ENCODE peak calls at places on chromosomes 4 and X, in ten cellular contexts. Z is tibial artery, T is IMR-90, I is GM13976, C is cardiac muscle cell, B is esophagus muscularis mucosa, N is fibroblast of pulmonary artery, D is NB4, M is breast epithelium, G is type B pancreatic cell. Y is an unnamed sample.

GRCh38 chr4:96352051-96352517 is 512.2 kb downstream of the PDHA2 start:
- DNase-seq in T (no peak), M (no peak), I (no peak), C (peak), B (no peak), N (peak), D (peak), G (no peak), Z (no peak), Y (no peak)

GRCh38 chrX:38811515-38812239 is 10.4 kb downstream of the MID1IP1 start:
- DNase-seq in Z (no peak), D (no peak), N (peak), G (no peak), C (no peak), M (no peak), B (no peak), I (no peak), T (no peak), Y (no peak)

GRCh38 chr4:53682196-53682595 is 90.9 kb upstream of the LNX1 start:
- DNase-seq in G (no peak), D (no peak), N (peak), Z (no peak), I (no peak), T (peak), M (no peak), C (no peak), B (no peak), Y (no peak)

GRCh38 chrX:119028733-119029110 is 44.1 kb upstream of the CT47C1 start:
- DNase-seq in C (no peak), G (no peak), N (peak), M (no peak), Z (no peak), B (no peak), I (no peak), T (no peak), D (no peak), Y (no peak)

GRCh38 chr4:41216294-41217019 is 2.1 kb upstream of the APBB2 start:
- DNase-seq in N (peak), M (peak), T (peak), C (peak), G (peak), D (peak), B (peak), Z (peak), I (peak), Y (peak)

GRCh38 chr4:59869559-59869958 is 1330.6 kb upstream of the ADGRL3 start:
- DNase-seq in B (no peak), N (no peak), D (no peak), M (no peak), G (no peak), Z (no peak), T (no peak), C (no peak), I (no peak), Y (no peak)

GRCh38 chr4:99817310-99817885 is 771 bp downstream of the DAPP1 start:
- DNase-seq in Z (no peak), N (no peak), T (no peak), D (peak), C (no peak), B (no peak), M (no peak), I (no peak), G (no peak), Y (no peak)

GRCh38 chr4:15231265-15232091 is 196.4 kb upstream of the C1QTNF7 start:
- DNase-seq in M (peak), N (peak), I (peak), T (peak), C (peak), D (peak), B (no peak), Z (peak), G (peak), Y (peak)

GRCh38 chrX:42678133-42678532 is 99.8 kb downstream of the PPP1R2C start:
- DNase-seq in N (peak), B (no peak), Z (no peak), C (no peak), M (no peak), D (no peak), I (no peak), G (no peak), T (no peak), Y (no peak)

GRCh38 chr4:87930629-87931028 is 44.9 kb upstream of the SPP1 start:
- DNase-seq in C (no peak), T (no peak), I (no peak), G (no peak), D (no peak), B (no peak), M (no peak), N (no peak), Z (no peak), Y (no peak)

GRCh38 chr4:169933531-169933930 is 92.7 kb downstream of the MFAP3L start:
- DNase-seq in B (no peak), T (no peak), M (no peak), N (no peak), C (no peak), Z (no peak), G (no peak), D (no peak), I (no peak), Y (no peak)

GRCh38 chr4:8451440-8452182 is 11.0 kb downstream of the TRMT44 start:
- DNase-seq in D (no peak), G (no peak), Z (no peak), M (peak), T (no peak), B (no peak), I (no peak), C (no peak), N (peak), Y (no peak)

GRCh38 chr4:55312491-55313101 is 33.4 kb upstream of the SRD5A3 start:
- DNase-seq in N (peak), I (no peak), Z (peak), C (peak), T (peak), M (no peak), G (no peak), B (no peak), D (peak), Y (no peak)

GRCh38 chrX:14361430-14361829 is 167.9 kb upstream of the GLRA2 start:
- DNase-seq in G (no peak), C (no peak), Z (no peak), D (no peak), M (no peak), T (no peak), B (no peak), N (no peak), I (no peak), Y (no peak)

GRCh38 chr4:123443401-123444297 is 47.1 kb downstream of the SPRY1 start:
- DNase-seq in B (no peak), I (peak), N (no peak), T (peak), G (no peak), C (no peak), D (peak), Z (no peak), M (no peak), Y (no peak)

GRCh38 chrX:148929686-148930085 is 429.3 kb downstream of the AFF2 start:
- DNase-seq in N (peak), Z (no peak), T (peak), G (no peak), C (no peak), B (no peak), D (no peak), I (no peak), M (no peak), Y (no peak)

GRCh38 chr4:156969136-156969535 is 2.5 kb downstream of the PDGFC start:
- DNase-seq in C (no peak), T (no peak), D (no peak), I (no peak), M (no peak), N (no peak), Z (no peak), G (no peak), B (no peak), Y (no peak)

GRCh38 chr4:40722576-40723161 is 27.1 kb upstream of the NSUN7 start:
- DNase-seq in T (no peak), B (no peak), C (no peak), Z (no peak), D (no peak), G (no peak), I (peak), M (no peak), N (peak), Y (no peak)

GRCh38 chrX:69150294-69150960 is 14.8 kb downstream of the PJA1 start:
- DNase-seq in M (no peak), G (no peak), B (peak), Z (no peak), C (no peak), I (no peak), N (no peak), D (no peak), T (no peak), Y (peak)

GRCh38 chr4:39320381-39321115 is 45.6 kb downstream of the RFC1 start:
- DNase-seq in M (no peak), D (no peak), C (no peak), G (no peak), I (no peak), N (peak), T (peak), B (no peak), Z (no peak), Y (no peak)

GRCh38 chrX:23332101-23332887 is 2.4 kb upstream of the PTCHD1 start:
- DNase-seq in T (no peak), M (no peak), D (no peak), I (peak), B (no peak), N (no peak), G (no peak), C (peak), Z (no peak), Y (no peak)

GRCh38 chrX:27767387-27767786 is 40.4 kb upstream of the MAGEB10 start:
- DNase-seq in N (peak), C (no peak), D (no peak), Z (no peak), G (no peak), T (peak), B (no peak), I (no peak), M (no peak), Y (no peak)

GRCh38 chr4:152909901-152910300 is 26.2 kb upstream of the FHDC1 start:
- DNase-seq in N (no peak), M (no peak), T (no peak), D (no peak), G (no peak), I (no peak), C (no peak), B (no peak), Z (no peak), Y (no peak)

DNA sequence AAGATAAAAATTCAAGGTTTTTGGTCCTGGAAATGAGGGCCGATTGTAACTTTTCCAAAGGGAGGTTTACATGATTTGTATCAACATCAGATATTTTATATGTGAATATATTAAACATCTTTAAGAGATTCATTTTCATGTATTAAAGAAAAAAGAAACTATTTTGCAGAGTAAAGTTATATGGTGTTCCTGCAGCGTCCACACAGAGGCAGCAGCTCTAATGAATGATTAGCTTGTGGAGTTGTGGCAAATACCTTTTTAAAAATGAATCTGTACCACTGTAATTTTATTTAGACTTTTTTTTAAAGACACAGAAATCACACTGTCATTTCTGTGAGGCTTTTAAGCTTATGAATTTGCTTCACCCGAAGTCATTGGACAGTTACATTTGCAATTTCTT is 25.6 kb upstream of the FHDC1 start:
- DNase-seq in I (no peak), T (no peak), N (no peak), B (no peak), M (no peak), D (no peak), C (no peak), Z (no peak), G (no peak), Y (no peak)
- TF ChIP-seq CTCF in I (no peak), T (no peak), N (no peak), B (no peak), M (no peak), D (no peak), C (no peak), Z (no peak), G (peak), Y (no peak)

GRCh38 chr4:89640620-89641366 is 196.2 kb downstream of the SNCA start:
- DNase-seq in B (no peak), T (peak), D (peak), N (peak), I (no peak), M (no peak), C (peak), G (peak), Z (no peak), Y (no peak)
- TF ChIP-seq CTCF in B (peak), T (peak), D (peak), N (peak), I (peak), M (no peak), C (peak), G (peak), Z (no peak), Y (peak)

GRCh38 chrX:99795495-99795894 is 614.6 kb downstream of the PCDH19 start:
- DNase-seq in B (no peak), Z (no peak), D (peak), T (no peak), G (no peak), C (no peak), M (no peak), N (no peak), I (no peak), Y (no peak)
- TF ChIP-seq CTCF in B (no peak), Z (no peak), D (peak), T (no peak), G (peak), C (no peak), M (no peak), N (no peak), I (no peak), Y (no peak)

GRCh38 chr4:76504613-76505465 is 69.8 kb downstream of the SHROOM3 start:
- DNase-seq in B (no peak), Z (no peak), I (peak), D (peak), T (peak), G (no peak), N (peak), M (no peak), C (peak), Y (no peak)
- TF ChIP-seq CTCF in B (peak), Z (peak), I (peak), D (peak), T (peak), G (peak), N (peak), M (peak), C (peak), Y (peak)

GRCh38 chrX:111244238-111244750 is 26.0 kb downstream of the CAPN6 start:
- DNase-seq in T (peak), I (peak), Z (no peak), C (peak), D (peak), G (no peak), B (no peak), N (peak), M (no peak), Y (no peak)
- TF ChIP-seq CTCF in T (peak), I (peak), Z (peak), C (peak), D (peak), G (peak), B (no peak), N (peak), M (peak), Y (peak)

DNA sequence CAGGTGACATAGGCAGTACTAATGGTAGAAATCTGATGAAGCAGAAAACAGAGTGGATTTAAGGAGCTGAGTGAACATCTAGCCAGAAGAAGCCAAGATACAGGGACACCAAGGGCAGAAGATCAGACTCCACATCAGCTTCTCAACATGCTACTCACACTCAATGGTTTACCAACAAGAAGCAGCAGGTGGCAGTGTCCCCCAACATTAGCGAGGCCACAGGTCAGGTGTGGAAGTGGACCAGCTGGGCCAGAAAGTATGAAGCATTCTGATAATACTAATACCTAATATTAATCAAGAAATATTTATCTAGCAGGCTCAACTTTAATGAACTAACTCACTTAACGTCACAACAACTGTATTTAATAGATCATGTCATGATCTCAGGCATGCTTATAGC is 73.4 kb upstream of the TTC29 start:
- DNase-seq in Z (peak), M (peak), D (peak), G (no peak), T (peak), B (no peak), C (peak), N (peak), I (peak), Y (no peak)
- TF ChIP-seq CTCF in Z (peak), M (no peak), D (peak), G (peak), T (peak), B (peak), C (peak), N (peak), I (peak), Y (peak)

GRCh38 chr4:185128272-185129119 is 14.6 kb upstream of the SLC25A4 start:
- DNase-seq in G (no peak), B (no peak), C (peak), M (no peak), T (no peak), I (peak), D (no peak), Z (no peak), N (peak), Y (no peak)
- TF ChIP-seq CTCF in G (peak), B (no peak), C (peak), M (peak), T (no peak), I (no peak), D (no peak), Z (peak), N (no peak), Y (peak)

GRCh38 chrX:78129714-78130113 is 9.7 kb downstream of the TAF9B start:
- DNase-seq in Z (no peak), N (no peak), C (no peak), B (no peak), I (no peak), G (no peak), T (no peak), M (no peak), D (no peak), Y (no peak)

GRCh38 chrX:78123190-78123589 is 16.3 kb downstream of the TAF9B start:
- DNase-seq in M (no peak), C (no peak), I (no peak), T (peak), Z (no peak), B (no peak), D (no peak), N (no peak), G (no peak), Y (no peak)

GRCh38 chrX:78125148-78125547 is 14.3 kb downstream of the TAF9B start:
- DNase-seq in B (no peak), D (no peak), N (no peak), Z (no peak), I (no peak), C (no peak), M (no peak), T (no peak), G (no peak), Y (no peak)

GRCh38 chrX:78119521-78120227 is 15.6 kb downstream of the PGK1 start:
- DNase-seq in C (no peak), T (no peak), N (peak), G (no peak), D (no peak), B (no peak), M (no peak), I (no peak), Z (no peak), Y (no peak)

DNA sequence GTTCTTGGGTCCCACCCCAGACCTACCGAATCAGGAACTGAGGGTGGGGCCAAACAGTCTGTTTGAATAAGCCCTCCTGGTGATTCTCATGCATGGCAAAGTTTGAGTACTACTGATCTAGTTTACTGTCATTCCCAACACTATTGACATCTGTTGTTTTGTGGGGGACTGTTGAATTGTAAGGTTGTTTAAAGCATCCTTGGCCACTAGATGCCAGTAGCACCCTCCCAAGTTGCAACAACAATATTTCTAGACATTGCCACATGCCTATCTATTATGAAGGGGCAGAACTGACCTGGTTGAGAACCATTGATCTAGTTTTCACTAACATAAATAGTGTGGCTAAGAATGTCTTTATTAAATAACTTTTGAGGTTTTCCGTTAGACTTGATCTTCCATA is 15.1 kb downstream of the TAF9B start:
- DNase-seq in G (no peak), D (peak), N (peak), B (no peak), T (no peak), M (no peak), C (no peak), I (no peak), Z (no peak), Y (no peak)
- TF ChIP-seq CTCF in G (peak), D (no peak), N (peak), B (no peak), T (peak), M (no peak), C (peak), I (no peak), Z (no peak), Y (peak)